ENCODE peak calls at places on chromosomes 13 and 19, in seven cellular contexts. G, V, D, T, P, I and C are unnamed samples.
A peak's percentile ranks its signal among the peaks of the same experiment; 100 is the strongest.

GRCh38 chr19:56839665-56840451 is 668 bp downstream of the PEG3 start:
- DNase-seq in D (no peak), I (peak; percentile 97), G (peak; percentile 90), P (peak; percentile 94), V (peak; percentile 96), T (no peak), C (peak; percentile 72)

GRCh38 chr13:25803626-25804025 is 248.2 kb downstream of the SHISA2 start:
- DNase-seq in I (no peak), V (no peak), T (no peak), D (no peak), P (no peak), G (no peak), C (no peak)

GRCh38 chr19:38042132-38042531 is 135.1 kb downstream of the SIPA1L3 start:
- DNase-seq in I (no peak), D (no peak), G (no peak), T (no peak), V (no peak), P (no peak), C (no peak)

GRCh38 chr13:44976949-44977583 is 12.2 kb downstream of the NUFIP1 start:
- DNase-seq in T (no peak), I (no peak), D (no peak), P (no peak), V (no peak), G (no peak), C (no peak)

GRCh38 chr13:79398915-79399314 is 7.1 kb downstream of the RBM26 start:
- DNase-seq in T (peak; percentile 55), V (no peak), P (no peak), I (no peak), G (no peak), D (no peak), C (peak; percentile 67)

GRCh38 chr19:41923045-41923788 is 5.0 kb downstream of the ERFL start:
- DNase-seq in V (no peak), T (no peak), I (no peak), G (no peak), P (no peak), D (no peak), C (no peak)

GRCh38 chr19:661427-662196 is 1.4 kb downstream of the RNF126 start:
- DNase-seq in T (no peak), G (no peak), I (no peak), P (no peak), D (peak; percentile 59), V (no peak), C (no peak)

GRCh38 chr19:10223488-10224213 is 7.5 kb downstream of the S1PR2 start:
- DNase-seq in D (no peak), G (no peak), V (no peak), P (no peak), T (no peak), I (no peak), C (no peak)

GRCh38 chr19:40811478-40812341 is 12.7 kb downstream of the EGLN2 start:
- DNase-seq in P (no peak), D (no peak), I (no peak), G (no peak), T (no peak), V (no peak), C (no peak)

GRCh38 chr19:18194554-18195238 is 1.7 kb downstream of the MPV17L2 start:
- DNase-seq in D (no peak), V (peak; percentile 61), T (peak; percentile 34), G (no peak), I (no peak), P (no peak), C (no peak)

GRCh38 chr13:100392709-100393630 is 195.6 kb downstream of the GGACT start:
- DNase-seq in D (peak; percentile 26), G (peak; percentile 54), I (peak; percentile 86), V (peak; percentile 86), P (peak; percentile 69), T (peak; percentile 100), C (peak; percentile 100)

GRCh38 chr19:1974381-1975066 is 33.6 kb downstream of the CSNK1G2 start:
- DNase-seq in D (no peak), I (no peak), V (no peak), T (no peak), P (no peak), G (no peak), C (no peak)

GRCh38 chr19:52935434-52935833 is 12.2 kb upstream of the ZNF888 start:
- DNase-seq in P (no peak), V (no peak), G (no peak), T (peak; percentile 58), I (no peak), D (no peak), C (peak; percentile 43)

GRCh38 chr19:8208710-8209110 is 460 bp upstream of the CERS4 start:
- DNase-seq in D (no peak), T (no peak), V (no peak), I (peak; percentile 31), G (peak; percentile 30), P (no peak), C (no peak)

GRCh38 chr13:50685491-50685890 is 158.0 kb downstream of the DLEU7 start:
- DNase-seq in T (no peak), G (peak; percentile 78), I (peak; percentile 74), V (peak; percentile 80), P (no peak), D (no peak), C (peak; percentile 58)

GRCh38 chr13:87052731-87053130 is 618.4 kb upstream of the SLITRK5 start:
- DNase-seq in T (peak; percentile 54), D (no peak), V (no peak), G (no peak), I (no peak), P (no peak), C (no peak)

GRCh38 chr13:101709952-101710351 is 257.5 kb downstream of the ITGBL1 start:
- DNase-seq in V (no peak), D (no peak), G (no peak), I (no peak), T (no peak), P (no peak), C (no peak)

GRCh38 chr13:101714195-101714594 is 261.7 kb downstream of the ITGBL1 start:
- DNase-seq in P (no peak), D (no peak), I (no peak), V (no peak), G (no peak), T (no peak), C (no peak)

GRCh38 chr13:101712026-101712348 is 259.5 kb downstream of the ITGBL1 start:
- DNase-seq in T (no peak), I (no peak), P (no peak), V (no peak), D (no peak), G (no peak), C (no peak)

GRCh38 chr13:101708115-101708514 is 255.6 kb downstream of the ITGBL1 start:
- DNase-seq in T (no peak), I (no peak), D (no peak), P (no peak), G (no peak), V (no peak), C (no peak)

GRCh38 chr13:101711307-101712025 is 259.0 kb downstream of the ITGBL1 start:
- DNase-seq in I (no peak), P (no peak), T (no peak), V (no peak), G (no peak), D (no peak), C (no peak)
- H3K36me3 ChIP-seq in I (peaks cover 22% of the 10 kb centered on the region), P (peaks cover 24% of the 10 kb centered on the region), T (no peaks in the 10 kb centered on the region), V (peaks cover 5% of the 10 kb centered on the region), G (no peaks in the 10 kb centered on the region), D (no peaks in the 10 kb centered on the region), C (peaks cover 17% of the 10 kb centered on the region)

DNA sequence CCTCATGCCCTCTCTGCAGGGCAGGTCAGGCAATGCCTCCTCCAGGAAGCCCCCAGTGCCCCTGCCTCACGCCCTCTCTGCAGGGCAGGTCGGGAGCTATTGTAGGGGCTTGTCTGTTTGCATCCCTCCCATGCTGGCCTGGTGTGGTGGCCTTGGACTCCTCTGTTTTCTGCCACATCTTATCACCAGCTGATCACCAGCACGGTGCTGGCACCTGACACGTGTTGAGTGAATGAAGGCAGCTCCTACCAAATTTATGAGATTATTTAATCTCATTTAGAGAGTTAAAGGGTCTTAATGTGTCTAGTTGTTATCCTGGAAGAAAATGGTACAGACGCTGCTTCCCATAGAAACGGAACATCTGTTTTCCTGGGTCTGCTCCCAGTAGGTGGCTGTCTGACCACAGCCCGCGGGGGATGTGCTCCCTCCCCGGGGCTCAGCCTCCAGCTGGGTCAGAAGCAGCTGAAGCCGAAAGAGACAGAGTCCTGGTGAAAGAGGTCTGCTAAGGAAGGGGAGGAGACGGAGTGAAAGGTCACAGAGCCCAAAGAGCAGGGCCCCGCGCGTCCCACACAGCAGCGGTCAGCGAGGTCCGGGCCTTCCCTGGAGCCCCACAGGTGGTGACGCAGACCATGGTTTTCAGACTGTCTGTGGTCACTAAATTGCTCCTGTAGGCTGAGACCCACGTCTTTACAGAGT is 51.7 kb upstream of the C13orf46 start:
- DNase-seq in G (no peak), V (no peak), P (no peak), I (no peak), D (no peak), T (peak; percentile 78), C (peak; percentile 61)
- H3K36me3 ChIP-seq in G (no peaks in the 10 kb centered on the region), V (no peaks in the 10 kb centered on the region), P (peaks cover 36% of the 10 kb centered on the region), I (peaks cover 30% of the 10 kb centered on the region), D (peaks cover 92% of the 10 kb centered on the region), T (peaks cover 61% of the 10 kb centered on the region), C (peaks cover 71% of the 10 kb centered on the region)

GRCh38 chr19:11247391-11247790 is 8.0 kb downstream of the ANGPTL8 start:
- DNase-seq in I (peak; percentile 37), D (no peak), P (no peak), T (no peak), V (peak; percentile 83), G (no peak), C (no peak)
- H3K36me3 ChIP-seq in I (peaks cover 44% of the 10 kb centered on the region), D (no peaks in the 10 kb centered on the region), P (peaks cover 11% of the 10 kb centered on the region), T (peaks cover 36% of the 10 kb centered on the region), V (no peaks in the 10 kb centered on the region), G (no peaks in the 10 kb centered on the region), C (peaks cover 20% of the 10 kb centered on the region)

DNA sequence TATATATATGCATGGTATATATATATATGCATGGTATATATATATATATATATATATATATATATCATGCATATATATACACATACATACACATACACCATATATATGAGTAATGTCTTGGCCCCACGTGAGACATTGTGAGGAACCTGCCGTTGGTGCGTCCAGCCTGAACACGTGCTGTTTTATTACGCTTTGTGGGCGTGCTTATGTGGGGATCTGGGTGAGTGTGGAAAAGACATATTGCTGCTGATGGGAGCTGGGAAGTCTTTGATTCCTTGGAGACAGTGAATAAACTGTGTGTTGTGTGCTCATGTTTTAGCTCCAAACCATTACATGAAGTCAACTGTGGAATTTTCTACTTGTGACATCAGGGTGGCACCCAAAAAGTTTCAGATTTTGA is 28.9 kb downstream of the KCTD15 start:
- DNase-seq in P (no peak), G (no peak), V (no peak), T (no peak), I (no peak), D (no peak), C (no peak)
- H3K36me3 ChIP-seq in P (no peaks in the 10 kb centered on the region), G (no peaks in the 10 kb centered on the region), V (no peaks in the 10 kb centered on the region), T (no peaks in the 10 kb centered on the region), I (no peaks in the 10 kb centered on the region), D (no peaks in the 10 kb centered on the region), C (no peaks in the 10 kb centered on the region)

DNA sequence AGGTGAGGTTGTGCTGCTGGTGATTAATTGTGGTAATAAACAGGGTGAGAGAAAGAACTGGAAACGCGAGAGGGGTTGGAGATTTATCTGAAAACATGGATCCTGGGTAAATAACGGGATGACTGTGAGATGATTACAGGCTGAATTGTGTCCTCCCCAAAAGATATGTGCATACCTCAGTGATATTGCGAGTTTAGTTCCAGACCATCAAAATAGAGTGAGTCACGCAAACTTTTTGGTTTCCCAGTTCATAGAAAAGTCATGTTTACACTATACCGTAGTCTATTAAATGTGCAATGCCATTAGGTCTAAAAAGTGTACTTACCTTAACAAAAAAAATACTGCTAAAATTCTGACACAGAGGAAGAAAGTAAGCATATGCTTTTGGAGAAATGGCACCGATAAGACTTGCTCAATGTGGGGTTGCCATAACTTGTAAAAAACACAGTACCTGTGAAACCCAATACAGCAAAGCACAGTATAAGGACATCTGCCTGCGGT is 787.5 kb downstream of the UQCRFS1 start:
- DNase-seq in D (no peak), P (no peak), I (no peak), V (no peak), T (no peak), G (no peak), C (peak; percentile 37)
- H3K36me3 ChIP-seq in D (no peaks in the 10 kb centered on the region), P (no peaks in the 10 kb centered on the region), I (no peaks in the 10 kb centered on the region), V (no peaks in the 10 kb centered on the region), T (no peaks in the 10 kb centered on the region), G (no peaks in the 10 kb centered on the region), C (no peaks in the 10 kb centered on the region)